ENCODE peak calls at places on chromosomes 1 and 21, in four cellular contexts. One of them, this sample, is unnamed.

GRCh38 chr1:203682401-203683383 is 56.1 kb downstream of the ATP2B4 start:
- DNase-seq in foreskin fibroblast: no peak
- DNase-seq in heart right ventricle: no peak
- DNase-seq in dorsolateral prefrontal cortex: no peak
- DNase-seq in this sample: no peak

GRCh38 chr1:225908013-225908640 is 15.9 kb downstream of the PYCR2 start:
- DNase-seq in foreskin fibroblast: no peak
- DNase-seq in heart right ventricle: no peak
- DNase-seq in dorsolateral prefrontal cortex: no peak
- DNase-seq in this sample: no peak

GRCh38 chr1:215263636-215264035 is 181.1 kb downstream of the KCNK2 start:
- DNase-seq in foreskin fibroblast: no peak
- DNase-seq in heart right ventricle: no peak
- DNase-seq in dorsolateral prefrontal cortex: no peak
- DNase-seq in this sample: no peak

GRCh38 chr1:18893120-18893519 is 9.2 kb downstream of the ALDH4A1 start:
- DNase-seq in foreskin fibroblast: no peak
- DNase-seq in heart right ventricle: no peak
- DNase-seq in dorsolateral prefrontal cortex: no peak
- DNase-seq in this sample: no peak

GRCh38 chr1:21942464-21942863 is 5.4 kb upstream of the HSPG2 start:
- DNase-seq in foreskin fibroblast: no peak
- DNase-seq in heart right ventricle: no peak
- DNase-seq in dorsolateral prefrontal cortex: no peak
- DNase-seq in this sample: no peak

GRCh38 chr1:183926978-183927377 is 110.5 kb downstream of the COLGALT2 start:
- DNase-seq in foreskin fibroblast: peak
- DNase-seq in heart right ventricle: no peak
- DNase-seq in dorsolateral prefrontal cortex: no peak
- DNase-seq in this sample: no peak

GRCh38 chr1:234724517-234725176 is 114.7 kb upstream of the IRF2BP2 start:
- DNase-seq in foreskin fibroblast: no peak
- DNase-seq in heart right ventricle: peak
- DNase-seq in dorsolateral prefrontal cortex: no peak
- DNase-seq in this sample: no peak

GRCh38 chr1:20279507-20279906 is 11.2 kb upstream of the VWA5B1 start:
- DNase-seq in foreskin fibroblast: peak
- DNase-seq in heart right ventricle: no peak
- DNase-seq in dorsolateral prefrontal cortex: no peak
- DNase-seq in this sample: peak

GRCh38 chr1:114468047-114468446 is 43.0 kb downstream of the TRIM33 start:
- DNase-seq in foreskin fibroblast: no peak
- DNase-seq in heart right ventricle: no peak
- DNase-seq in dorsolateral prefrontal cortex: no peak
- DNase-seq in this sample: no peak

GRCh38 chr1:157269656-157270375 is 131.6 kb upstream of the ETV3 start:
- DNase-seq in foreskin fibroblast: no peak
- DNase-seq in heart right ventricle: no peak
- DNase-seq in dorsolateral prefrontal cortex: no peak
- DNase-seq in this sample: no peak

GRCh38 chr21:36980280-36981048 is 14.0 kb upstream of the HLCS start:
- DNase-seq in foreskin fibroblast: peak
- DNase-seq in heart right ventricle: peak
- DNase-seq in dorsolateral prefrontal cortex: no peak
- DNase-seq in this sample: no peak

GRCh38 chr1:178470411-178470960 is 26.3 kb downstream of the CLEC20A start:
- DNase-seq in foreskin fibroblast: no peak
- DNase-seq in heart right ventricle: no peak
- DNase-seq in dorsolateral prefrontal cortex: no peak
- DNase-seq in this sample: peak

GRCh38 chr1:21881250-21881649 is 55.9 kb downstream of the HSPG2 start:
- DNase-seq in foreskin fibroblast: no peak
- DNase-seq in heart right ventricle: no peak
- DNase-seq in dorsolateral prefrontal cortex: no peak
- DNase-seq in this sample: no peak

GRCh38 chr1:231460614-231461013 is 38.5 kb upstream of the EGLN1 start:
- DNase-seq in foreskin fibroblast: no peak
- DNase-seq in heart right ventricle: no peak
- DNase-seq in dorsolateral prefrontal cortex: no peak
- DNase-seq in this sample: peak

GRCh38 chr1:119554188-119554587 is 47.2 kb downstream of the HSD3B1 start:
- DNase-seq in foreskin fibroblast: peak
- DNase-seq in heart right ventricle: no peak
- DNase-seq in dorsolateral prefrontal cortex: no peak
- DNase-seq in this sample: peak

GRCh38 chr1:96559707-96560588 is 161.6 kb upstream of the PTBP2 start:
- DNase-seq in foreskin fibroblast: peak
- DNase-seq in heart right ventricle: no peak
- DNase-seq in dorsolateral prefrontal cortex: no peak
- DNase-seq in this sample: peak

GRCh38 chr1:27593341-27594326 is 10.3 kb downstream of the AHDC1 start:
- DNase-seq in foreskin fibroblast: no peak
- DNase-seq in heart right ventricle: no peak
- DNase-seq in dorsolateral prefrontal cortex: no peak
- DNase-seq in this sample: no peak

GRCh38 chr1:218349365-218350021 is 4.4 kb downstream of the TGFB2 start:
- DNase-seq in foreskin fibroblast: no peak
- DNase-seq in heart right ventricle: no peak
- DNase-seq in dorsolateral prefrontal cortex: no peak
- DNase-seq in this sample: no peak
- H3K4me3 ChIP-seq in foreskin fibroblast: no peak
- H3K4me3 ChIP-seq in heart right ventricle: no peak
- H3K4me3 ChIP-seq in dorsolateral prefrontal cortex: no peak
- H3K4me3 ChIP-seq in this sample: peak

GRCh38 chr1:151729966-151730291 is 8.6 kb downstream of the RIIAD1 start:
- DNase-seq in foreskin fibroblast: no peak
- DNase-seq in heart right ventricle: no peak
- DNase-seq in dorsolateral prefrontal cortex: no peak
- DNase-seq in this sample: no peak
- H3K4me3 ChIP-seq in foreskin fibroblast: no peak
- H3K4me3 ChIP-seq in heart right ventricle: no peak
- H3K4me3 ChIP-seq in dorsolateral prefrontal cortex: no peak
- H3K4me3 ChIP-seq in this sample: no peak

GRCh38 chr1:56438901-56439551 is 140.3 kb downstream of the PLPP3 start:
- DNase-seq in foreskin fibroblast: no peak
- DNase-seq in heart right ventricle: peak
- DNase-seq in dorsolateral prefrontal cortex: no peak
- DNase-seq in this sample: no peak

GRCh38 chr1:56436338-56436695 is 143.0 kb downstream of the PLPP3 start:
- DNase-seq in foreskin fibroblast: no peak
- DNase-seq in heart right ventricle: no peak
- DNase-seq in dorsolateral prefrontal cortex: no peak
- DNase-seq in this sample: no peak

GRCh38 chr1:56435434-56436337 is 143.7 kb downstream of the PLPP3 start:
- DNase-seq in foreskin fibroblast: no peak
- DNase-seq in heart right ventricle: no peak
- DNase-seq in dorsolateral prefrontal cortex: peak
- DNase-seq in this sample: no peak

GRCh38 chr1:56437959-56438358 is 141.4 kb downstream of the PLPP3 start:
- DNase-seq in foreskin fibroblast: peak
- DNase-seq in heart right ventricle: no peak
- DNase-seq in dorsolateral prefrontal cortex: no peak
- DNase-seq in this sample: no peak

GRCh38 chr1:56436912-56437403 is 142.4 kb downstream of the PLPP3 start:
- DNase-seq in foreskin fibroblast: no peak
- DNase-seq in heart right ventricle: no peak
- DNase-seq in dorsolateral prefrontal cortex: peak
- DNase-seq in this sample: no peak
- H3K4me3 ChIP-seq in foreskin fibroblast: no peak
- H3K4me3 ChIP-seq in heart right ventricle: no peak
- H3K4me3 ChIP-seq in dorsolateral prefrontal cortex: no peak
- H3K4me3 ChIP-seq in this sample: no peak

GRCh38 chr21:16388291-16388690 is 658.5 kb downstream of the USP25 start:
- DNase-seq in foreskin fibroblast: no peak
- DNase-seq in heart right ventricle: no peak
- DNase-seq in dorsolateral prefrontal cortex: no peak
- DNase-seq in this sample: no peak
- H3K4me3 ChIP-seq in foreskin fibroblast: no peak
- H3K4me3 ChIP-seq in heart right ventricle: no peak
- H3K4me3 ChIP-seq in dorsolateral prefrontal cortex: no peak
- H3K4me3 ChIP-seq in this sample: no peak

GRCh38 chr1:188228623-188229022 is 1399.9 kb downstream of the PLA2G4A start:
- DNase-seq in foreskin fibroblast: no peak
- DNase-seq in heart right ventricle: no peak
- DNase-seq in dorsolateral prefrontal cortex: no peak
- DNase-seq in this sample: no peak
- H3K4me3 ChIP-seq in foreskin fibroblast: no peak
- H3K4me3 ChIP-seq in heart right ventricle: no peak
- H3K4me3 ChIP-seq in dorsolateral prefrontal cortex: no peak
- H3K4me3 ChIP-seq in this sample: no peak

This sample was measured in kidney epithelial cell.